ENCODE peak calls at places on chromosomes 2 and 18, in five cellular contexts. M, V, G, Z and S are unnamed samples.

GRCh38 chr2:152320814-152321213 is 14.2 kb upstream of the FMNL2 start:
- DNase-seq in M (no peak), Z (no peak), V (no peak), G (no peak), S (no peak)

GRCh38 chr2:24586955-24587354 is 95.9 kb downstream of the NCOA1 start:
- DNase-seq in Z (no peak), V (no peak), G (no peak), M (no peak), S (no peak)

GRCh38 chr2:133498166-133498565 is 70.1 kb downstream of the NCKAP5 start:
- DNase-seq in G (peak), Z (no peak), V (no peak), M (no peak), S (peak)

GRCh38 chr2:25300001-25300400 is 41.7 kb downstream of the DNMT3A start:
- DNase-seq in G (no peak), V (no peak), Z (no peak), M (no peak), S (no peak)

GRCh38 chr18:1846640-1847039 is 724.7 kb downstream of the METTL4 start:
- DNase-seq in M (no peak), V (no peak), Z (no peak), G (no peak), S (no peak)

GRCh38 chr2:223102040-223102899 is 50.3 kb downstream of the KCNE4 start:
- DNase-seq in M (no peak), G (no peak), V (no peak), Z (no peak), S (peak)

GRCh38 chr2:201777869-201778268 is 2.9 kb downstream of the ALS2 start:
- DNase-seq in Z (no peak), V (no peak), M (no peak), G (no peak), S (peak)

GRCh38 chr2:131519466-131519865 is 8.2 kb upstream of the CCDC74A start:
- DNase-seq in M (no peak), G (no peak), Z (peak), V (no peak), S (no peak)

GRCh38 chr2:231715988-231716616 is 7.8 kb downstream of the PTMA start:
- DNase-seq in M (no peak), Z (no peak), G (no peak), V (no peak), S (peak)

GRCh38 chr18:79454034-79454735 is 58.5 kb downstream of the NFATC1 start:
- DNase-seq in V (no peak), G (no peak), Z (no peak), M (no peak), S (no peak)

GRCh38 chr18:54210463-54210862 is 14.0 kb downstream of the MBD2 start:
- DNase-seq in V (no peak), M (no peak), Z (no peak), G (no peak), S (no peak)

GRCh38 chr2:67560818-67561221 is 163.7 kb downstream of the ETAA1 start:
- DNase-seq in M (no peak), G (no peak), V (no peak), Z (no peak), S (no peak)

GRCh38 chr2:10308866-10309265 is 6.2 kb downstream of the HPCAL1 start:
- DNase-seq in Z (no peak), M (no peak), G (no peak), V (no peak), S (no peak)

GRCh38 chr2:149828506-149829210 is 241.1 kb upstream of the MMADHC start:
- DNase-seq in V (no peak), M (no peak), Z (no peak), G (no peak), S (peak)

GRCh38 chr18:29874519-29875098 is 1167.9 kb downstream of the DSC3 start:
- DNase-seq in G (no peak), V (peak), M (no peak), Z (no peak), S (peak)

GRCh38 chr18:79903071-79903635 is 48.3 kb downstream of the SLC66A2 start:
- DNase-seq in Z (peak), M (no peak), G (no peak), V (no peak), S (no peak)

GRCh38 chr2:70144443-70145167 is 46.2 kb downstream of the C2orf42 start:
- DNase-seq in Z (no peak), G (no peak), M (no peak), V (no peak), S (no peak)

GRCh38 chr2:52463457-52463856 is 1304.1 kb upstream of the CHAC2 start:
- DNase-seq in Z (no peak), V (no peak), M (no peak), G (no peak), S (no peak)

GRCh38 chr18:34122724-34123334 is 101.9 kb downstream of the NOL4 start:
- DNase-seq in M (peak), V (peak), G (peak), Z (no peak), S (peak)

GRCh38 chr2:111171337-111171930 is 50.7 kb downstream of the BCL2L11 start:
- DNase-seq in M (no peak), Z (no peak), V (no peak), G (no peak), S (no peak)

DNA sequence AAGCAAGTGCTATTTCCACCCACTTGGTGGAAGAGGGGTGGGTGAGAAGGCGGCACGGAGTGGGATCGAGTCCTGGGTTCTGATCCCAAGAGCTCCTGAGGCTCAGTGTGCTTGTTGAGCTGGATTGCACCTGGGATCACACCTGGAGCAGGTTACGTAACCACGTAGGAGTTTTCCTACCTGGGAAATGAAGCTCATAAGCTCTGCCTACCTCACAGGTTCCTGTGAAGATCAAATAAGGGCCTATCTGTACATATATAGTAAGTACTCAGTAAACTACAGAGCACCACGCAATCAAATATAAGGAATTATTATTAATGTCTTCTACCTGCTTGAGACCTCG is 11.0 kb downstream of the NPC1 start:
- DNase-seq in V (no peak), Z (no peak), M (no peak), G (no peak), S (no peak)
- H3K4me3 ChIP-seq in V (no peak), Z (no peak), M (no peak), G (no peak), S (no peak)

GRCh38 chr2:1634681-1635341 is 109.5 kb downstream of the PXDN start:
- DNase-seq in G (no peak), V (no peak), M (no peak), Z (no peak), S (no peak)

GRCh38 chr2:1635826-1636225 is 108.5 kb downstream of the PXDN start:
- DNase-seq in V (no peak), G (no peak), Z (no peak), M (no peak), S (no peak)

GRCh38 chr2:1632510-1632909 is 111.8 kb downstream of the PXDN start:
- DNase-seq in G (no peak), M (no peak), Z (no peak), V (no peak), S (no peak)

GRCh38 chr2:1633092-1633721 is 111.1 kb downstream of the PXDN start:
- DNase-seq in V (no peak), G (peak), Z (no peak), M (no peak), S (no peak)

GRCh38 chr2:1633936-1634587 is 110.3 kb downstream of the PXDN start:
- DNase-seq in Z (no peak), M (peak), V (no peak), G (no peak), S (no peak)
- H3K27ac ChIP-seq in Z (no peak), M (no peak), V (no peak), G (no peak), S (no peak)

DNA sequence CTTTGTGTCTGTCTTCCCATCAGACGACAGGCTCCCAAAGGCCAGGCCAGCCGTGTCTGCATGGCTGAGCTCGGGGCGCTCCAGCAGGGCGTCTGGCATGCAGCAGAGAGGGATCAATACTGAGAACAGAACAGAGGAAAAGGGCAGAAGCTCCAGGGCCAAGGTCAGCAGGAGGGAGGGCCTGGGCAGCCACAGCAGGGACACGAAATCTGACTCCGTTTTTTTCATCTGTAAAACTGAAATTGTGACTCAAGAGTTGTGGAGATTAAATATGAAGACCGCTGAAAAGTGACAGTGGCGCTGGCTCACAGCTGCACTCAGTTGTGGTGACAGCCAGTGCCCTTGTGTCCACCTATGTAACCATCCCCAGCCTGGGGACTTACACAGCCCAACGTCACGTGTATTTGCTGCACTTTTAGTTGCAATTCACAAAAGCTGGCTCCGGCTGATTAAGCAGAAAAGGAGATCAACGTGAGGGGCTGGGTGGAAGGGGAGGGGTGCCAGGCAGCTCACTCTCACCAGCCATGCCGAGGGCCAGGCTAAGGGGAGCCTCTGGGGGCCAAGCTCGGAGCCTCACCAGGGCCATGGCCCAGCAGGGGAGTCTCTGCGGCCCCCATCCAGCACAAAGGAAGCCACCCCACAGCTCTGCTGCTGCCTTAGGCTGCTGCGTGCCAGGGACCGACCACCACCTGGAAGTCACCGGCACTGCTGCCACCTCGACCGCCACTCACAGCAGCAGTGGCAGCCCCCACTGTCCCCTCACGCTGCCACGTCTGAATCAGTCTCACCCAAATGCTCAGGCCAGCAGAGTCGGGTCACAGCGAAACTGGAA is 74.7 kb downstream of the EIPR1 start:
- DNase-seq in V (peak), G (no peak), Z (no peak), M (no peak), S (no peak)
- H3K4me3 ChIP-seq in V (no peak), G (no peak), Z (no peak), M (peak), S (peak)

GRCh38 chr2:237297421-237298155 is 116.4 kb downstream of the COL6A3 start:
- DNase-seq in M (no peak), Z (no peak), V (no peak), G (no peak), S (no peak)
- H3K27ac ChIP-seq in M (no peak), Z (no peak), V (no peak), G (no peak), S (no peak)

GRCh38 chr18:50398947-50399346 is 24.1 kb downstream of the SKA1 start:
- DNase-seq in M (no peak), V (no peak), Z (no peak), G (no peak), S (no peak)

GRCh38 chr18:50398099-50398498 is 23.3 kb downstream of the SKA1 start:
- DNase-seq in M (no peak), Z (no peak), V (no peak), G (no peak), S (no peak)

GRCh38 chr18:50396005-50396404 is 21.2 kb downstream of the SKA1 start:
- DNase-seq in Z (no peak), G (no peak), V (no peak), M (no peak), S (no peak)

GRCh38 chr18:50395093-50395492 is 20.2 kb downstream of the SKA1 start:
- DNase-seq in V (no peak), Z (no peak), M (no peak), G (no peak), S (no peak)

GRCh38 chr18:50397023-50397422 is 22.2 kb downstream of the SKA1 start:
- DNase-seq in V (no peak), G (no peak), M (no peak), Z (no peak), S (peak)
- H3K4me3 ChIP-seq in V (no peak), G (no peak), M (no peak), Z (no peak), S (no peak)

DNA sequence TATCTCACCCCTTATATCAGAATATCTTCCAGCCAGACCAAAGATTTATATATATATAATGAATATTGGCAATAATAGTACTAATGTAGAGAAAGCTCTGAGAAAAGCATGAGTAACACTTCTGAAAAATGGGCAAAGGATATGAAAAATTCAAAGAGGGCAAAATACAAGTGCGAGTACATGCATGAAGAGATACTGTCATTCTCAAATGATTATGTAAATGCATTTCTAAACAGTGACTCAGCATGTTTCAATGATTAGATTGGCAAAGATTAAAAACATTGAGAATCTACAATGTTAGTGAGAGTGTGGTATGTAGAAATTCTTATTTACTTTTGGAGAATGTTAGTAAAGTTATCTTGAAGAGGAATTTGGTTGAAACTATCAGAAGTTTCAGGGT is 118.3 kb upstream of the NEDD4L start:
- DNase-seq in Z (no peak), V (no peak), G (no peak), M (no peak), S (peak)
- H3K27ac ChIP-seq in Z (no peak), V (no peak), G (no peak), M (no peak), S (no peak)

DNA sequence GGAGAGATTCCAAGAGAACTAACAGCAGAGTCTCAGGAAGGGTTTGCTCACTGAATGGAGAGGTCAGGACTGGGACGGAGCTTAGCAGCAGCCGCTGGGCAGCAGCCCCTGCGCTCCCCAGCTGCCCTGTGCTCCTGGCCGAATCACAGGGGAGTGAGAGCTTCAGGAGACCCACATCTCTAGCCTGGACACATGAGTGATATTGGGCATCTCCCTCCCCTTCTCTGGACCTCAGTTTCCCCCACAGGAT is 511 bp downstream of the MATN3 start:
- DNase-seq in V (peak), Z (no peak), G (no peak), M (no peak), S (no peak)
- H3K4me3 ChIP-seq in V (peak), Z (peak), G (peak), M (peak), S (peak)

GRCh38 chr2:239954166-239955085 is 70.7 kb downstream of the NDUFA10 start:
- DNase-seq in G (peak), V (no peak), M (no peak), Z (no peak), S (no peak)

GRCh38 chr2:239952665-239953417 is 72.3 kb downstream of the NDUFA10 start:
- DNase-seq in Z (no peak), V (no peak), G (no peak), M (no peak), S (no peak)

GRCh38 chr2:239952251-239952650 is 72.9 kb downstream of the NDUFA10 start:
- DNase-seq in V (no peak), M (no peak), G (no peak), Z (no peak), S (no peak)

GRCh38 chr2:239951825-239952224 is 73.3 kb downstream of the NDUFA10 start:
- DNase-seq in G (no peak), M (no peak), V (no peak), Z (no peak), S (no peak)

GRCh38 chr2:239953418-239954061 is 71.6 kb downstream of the NDUFA10 start:
- DNase-seq in Z (no peak), V (no peak), M (no peak), G (no peak), S (no peak)
- H3K27ac ChIP-seq in Z (no peak), V (no peak), M (peak), G (no peak), S (no peak)

GRCh38 chr2:218368621-218369153 is 12.0 kb downstream of the CATIP start:
- DNase-seq in V (peak), G (no peak), M (peak), Z (peak), S (no peak)
- H3K4me3 ChIP-seq in V (no peak), G (no peak), M (peak), Z (peak), S (no peak)

GRCh38 chr18:36560187-36560586 is 262.7 kb downstream of the FHOD3 start:
- DNase-seq in G (no peak), M (no peak), V (no peak), Z (no peak), S (no peak)
- H3K27ac ChIP-seq in G (no peak), M (no peak), V (peak), Z (no peak), S (no peak)